ENCODE peak calls at places on chromosomes 6 and 20, in five cellular contexts. D is psoas muscle, M is GM04503, L is PC-3, J is LoVo. Y is an unnamed sample.

GRCh38 chr6:41462980-41463930 is 82.9 kb upstream of the FOXP4 start:
- DNase-seq in D (peak), L (peak), J (no peak), M (no peak), Y (peak)

GRCh38 chr6:102474041-102474807 is 1080.7 kb downstream of the GRIK2 start:
- DNase-seq in D (no peak), L (no peak), J (no peak), M (no peak), Y (no peak)

GRCh38 chr6:69835414-69836179 is 30.8 kb upstream of the COL19A1 start:
- DNase-seq in J (peak), M (peak), D (no peak), L (peak), Y (no peak)

GRCh38 chr6:16711551-16712249 is 49.6 kb downstream of the ATXN1 start:
- DNase-seq in M (no peak), J (peak), L (peak), D (no peak), Y (no peak)

GRCh38 chr20:2585811-2586210 is 49.4 kb downstream of the TMC2 start:
- DNase-seq in M (no peak), D (no peak), J (peak), L (peak), Y (no peak)

GRCh38 chr6:44201200-44201599 is 15.5 kb upstream of the MYMX start:
- DNase-seq in M (no peak), J (peak), L (no peak), D (no peak), Y (peak)

GRCh38 chr20:60056345-60057122 is 98.3 kb downstream of the CDH26 start:
- DNase-seq in M (no peak), D (no peak), J (no peak), L (no peak), Y (no peak)

GRCh38 chr6:143037470-143037869 is 23.2 kb upstream of the AIG1 start:
- DNase-seq in J (no peak), L (no peak), M (no peak), D (no peak), Y (no peak)

GRCh38 chr6:168888786-168889345 is 364.8 kb downstream of the THBS2 start:
- DNase-seq in M (no peak), L (no peak), J (no peak), D (no peak), Y (no peak)

GRCh38 chr6:163671355-163671754 is 256.8 kb downstream of the QKI start:
- DNase-seq in M (no peak), J (no peak), D (no peak), L (no peak), Y (no peak)

GRCh38 chr20:47304287-47304686 is 52.2 kb downstream of the ZMYND8 start:
- DNase-seq in D (no peak), J (no peak), L (peak), M (no peak), Y (peak)

GRCh38 chr20:22339091-22339881 is 245.1 kb downstream of the FOXA2 start:
- DNase-seq in D (no peak), L (peak), M (peak), J (peak), Y (peak)

GRCh38 chr6:79777713-79778579 is 146.8 kb downstream of the SH3BGRL2 start:
- DNase-seq in M (no peak), L (peak), D (peak), J (peak), Y (peak)

GRCh38 chr20:38680492-38681118 is 43.7 kb upstream of the SLC32A1 start:
- DNase-seq in J (peak), M (no peak), D (no peak), L (peak), Y (no peak)

GRCh38 chr20:4415281-4415680 is 306.4 kb upstream of the PRND start:
- DNase-seq in M (no peak), J (no peak), L (no peak), D (no peak), Y (no peak)

GRCh38 chr20:23047738-23048214 is 1.7 kb downstream of the THBD start:
- DNase-seq in M (no peak), L (no peak), D (peak), J (no peak), Y (no peak)

GRCh38 chr6:110020888-110021287 is 42.8 kb downstream of the GPR6 start:
- DNase-seq in M (no peak), D (no peak), L (no peak), J (no peak), Y (no peak)

GRCh38 chr20:34891166-34892062 is 15.0 kb downstream of the ACSS2 start:
- DNase-seq in M (peak), J (peak), D (no peak), L (peak), Y (no peak)

GRCh38 chr20:3163099-3164042 is 3.7 kb upstream of the FASTKD5 start:
- DNase-seq in M (no peak), J (no peak), D (no peak), L (no peak), Y (no peak)